ENCODE peak calls at places on chromosomes 12 and 14, in nine cellular contexts. One of them, this sample, is unnamed. For H3K36me3, the result is how much of the 10 kb centered on the place peaks cover.

GRCh38 chr14:23605931-23606585 is 27.5 kb upstream of the JPH4 start:
- DNase-seq in Peyer's patch: no peak
- DNase-seq in left ventricle myocardium inferior: no peak
- DNase-seq in SK-N-SH: no peak
- DNase-seq in Panc1: no peak
- DNase-seq in body of pancreas: no peak
- DNase-seq in pancreas: no peak
- DNase-seq in right atrium auricular region: no peak
- DNase-seq in psoas muscle: no peak
- DNase-seq in this sample: no peak

GRCh38 chr14:105087963-105088811 is 23.0 kb upstream of the GPR132 start:
- DNase-seq in left ventricle myocardium inferior: peak
- DNase-seq in Peyer's patch: peak
- DNase-seq in pancreas: peak
- DNase-seq in psoas muscle: no peak
- DNase-seq in Panc1: no peak
- DNase-seq in body of pancreas: peak
- DNase-seq in right atrium auricular region: no peak
- DNase-seq in SK-N-SH: peak
- DNase-seq in this sample: peak

GRCh38 chr12:24974216-24974615 is 25.3 kb upstream of the BCAT1 start:
- DNase-seq in Peyer's patch: no peak
- DNase-seq in psoas muscle: no peak
- DNase-seq in left ventricle myocardium inferior: no peak
- DNase-seq in body of pancreas: no peak
- DNase-seq in Panc1: no peak
- DNase-seq in SK-N-SH: no peak
- DNase-seq in right atrium auricular region: no peak
- DNase-seq in pancreas: no peak
- DNase-seq in this sample: no peak

GRCh38 chr12:66092559-66093269 is 37.8 kb downstream of the LLPH start:
- DNase-seq in right atrium auricular region: no peak
- DNase-seq in Panc1: no peak
- DNase-seq in left ventricle myocardium inferior: no peak
- DNase-seq in psoas muscle: no peak
- DNase-seq in body of pancreas: peak
- DNase-seq in pancreas: no peak
- DNase-seq in Peyer's patch: no peak
- DNase-seq in SK-N-SH: no peak
- DNase-seq in this sample: no peak

GRCh38 chr12:34392741-34393085 is 370.4 kb downstream of the ALG10 start:
- DNase-seq in SK-N-SH: no peak
- DNase-seq in pancreas: peak
- DNase-seq in Peyer's patch: peak
- DNase-seq in body of pancreas: no peak
- DNase-seq in right atrium auricular region: peak
- DNase-seq in Panc1: no peak
- DNase-seq in left ventricle myocardium inferior: peak
- DNase-seq in psoas muscle: no peak
- DNase-seq in this sample: no peak

GRCh38 chr12:66716522-66716921 is 37.6 kb upstream of the GRIP1 start:
- DNase-seq in SK-N-SH: no peak
- DNase-seq in right atrium auricular region: no peak
- DNase-seq in Peyer's patch: no peak
- DNase-seq in psoas muscle: no peak
- DNase-seq in Panc1: no peak
- DNase-seq in body of pancreas: no peak
- DNase-seq in left ventricle myocardium inferior: no peak
- DNase-seq in pancreas: no peak
- DNase-seq in this sample: no peak

GRCh38 chr12:95633049-95633545 is 81.8 kb upstream of the USP44 start:
- DNase-seq in Panc1: no peak
- DNase-seq in SK-N-SH: no peak
- DNase-seq in body of pancreas: peak
- DNase-seq in left ventricle myocardium inferior: no peak
- DNase-seq in right atrium auricular region: peak
- DNase-seq in psoas muscle: no peak
- DNase-seq in Peyer's patch: peak
- DNase-seq in pancreas: no peak
- DNase-seq in this sample: no peak

GRCh38 chr12:103676863-103677262 is 89.8 kb downstream of the STAB2 start:
- DNase-seq in SK-N-SH: no peak
- DNase-seq in left ventricle myocardium inferior: no peak
- DNase-seq in right atrium auricular region: no peak
- DNase-seq in pancreas: no peak
- DNase-seq in body of pancreas: no peak
- DNase-seq in Panc1: no peak
- DNase-seq in Peyer's patch: no peak
- DNase-seq in psoas muscle: no peak
- DNase-seq in this sample: no peak

GRCh38 chr12:132852496-132852895 is 23.8 kb upstream of the GOLGA3 start:
- DNase-seq in body of pancreas: no peak
- DNase-seq in psoas muscle: no peak
- DNase-seq in SK-N-SH: no peak
- DNase-seq in right atrium auricular region: no peak
- DNase-seq in pancreas: no peak
- DNase-seq in Panc1: no peak
- DNase-seq in Peyer's patch: no peak
- DNase-seq in left ventricle myocardium inferior: no peak
- DNase-seq in this sample: no peak

GRCh38 chr12:132858727-132859266 is 28.6 kb downstream of the CHFR start:
- DNase-seq in Peyer's patch: no peak
- DNase-seq in left ventricle myocardium inferior: no peak
- DNase-seq in SK-N-SH: no peak
- DNase-seq in Panc1: no peak
- DNase-seq in right atrium auricular region: no peak
- DNase-seq in body of pancreas: no peak
- DNase-seq in pancreas: no peak
- DNase-seq in psoas muscle: no peak
- DNase-seq in this sample: no peak

GRCh38 chr12:132861558-132861957 is 25.8 kb downstream of the CHFR start:
- DNase-seq in Panc1: no peak
- DNase-seq in left ventricle myocardium inferior: no peak
- DNase-seq in body of pancreas: no peak
- DNase-seq in Peyer's patch: no peak
- DNase-seq in pancreas: no peak
- DNase-seq in psoas muscle: no peak
- DNase-seq in SK-N-SH: no peak
- DNase-seq in right atrium auricular region: no peak
- DNase-seq in this sample: no peak

GRCh38 chr12:132853285-132854092 is 24.8 kb upstream of the GOLGA3 start:
- DNase-seq in psoas muscle: no peak
- DNase-seq in body of pancreas: no peak
- DNase-seq in Panc1: no peak
- DNase-seq in pancreas: no peak
- DNase-seq in SK-N-SH: no peak
- DNase-seq in Peyer's patch: no peak
- DNase-seq in left ventricle myocardium inferior: no peak
- DNase-seq in right atrium auricular region: no peak
- DNase-seq in this sample: no peak

GRCh38 chr12:132856581-132856980 is 27.9 kb upstream of the GOLGA3 start:
- DNase-seq in body of pancreas: no peak
- DNase-seq in left ventricle myocardium inferior: no peak
- DNase-seq in Peyer's patch: no peak
- DNase-seq in right atrium auricular region: no peak
- DNase-seq in Panc1: no peak
- DNase-seq in SK-N-SH: no peak
- DNase-seq in pancreas: no peak
- DNase-seq in psoas muscle: no peak
- DNase-seq in this sample: no peak
- H3K36me3 ChIP-seq in body of pancreas: half or more
- H3K36me3 ChIP-seq in left ventricle myocardium inferior: half or more
- H3K36me3 ChIP-seq in Peyer's patch: under half
- H3K36me3 ChIP-seq in right atrium auricular region: half or more
- H3K36me3 ChIP-seq in Panc1: under half
- H3K36me3 ChIP-seq in SK-N-SH: half or more
- H3K36me3 ChIP-seq in pancreas: half or more
- H3K36me3 ChIP-seq in psoas muscle: under half
- H3K36me3 ChIP-seq in this sample: half or more

GRCh38 chr12:40203060-40203430 is 21.8 kb upstream of the LRRK2 start:
- DNase-seq in pancreas: no peak
- DNase-seq in body of pancreas: no peak
- DNase-seq in left ventricle myocardium inferior: no peak
- DNase-seq in Peyer's patch: no peak
- DNase-seq in Panc1: no peak
- DNase-seq in SK-N-SH: no peak
- DNase-seq in psoas muscle: no peak
- DNase-seq in right atrium auricular region: no peak
- DNase-seq in this sample: no peak

GRCh38 chr12:40197590-40197989 is 27.2 kb upstream of the LRRK2 start:
- DNase-seq in left ventricle myocardium inferior: no peak
- DNase-seq in right atrium auricular region: no peak
- DNase-seq in SK-N-SH: no peak
- DNase-seq in pancreas: no peak
- DNase-seq in Panc1: no peak
- DNase-seq in body of pancreas: no peak
- DNase-seq in Peyer's patch: no peak
- DNase-seq in psoas muscle: no peak
- DNase-seq in this sample: no peak

GRCh38 chr12:40198601-40199000 is 26.2 kb upstream of the LRRK2 start:
- DNase-seq in left ventricle myocardium inferior: no peak
- DNase-seq in pancreas: no peak
- DNase-seq in psoas muscle: no peak
- DNase-seq in Panc1: no peak
- DNase-seq in right atrium auricular region: no peak
- DNase-seq in Peyer's patch: no peak
- DNase-seq in SK-N-SH: no peak
- DNase-seq in body of pancreas: no peak
- DNase-seq in this sample: no peak

GRCh38 chr12:40204337-40204736 is 20.5 kb upstream of the LRRK2 start:
- DNase-seq in body of pancreas: no peak
- DNase-seq in SK-N-SH: no peak
- DNase-seq in right atrium auricular region: no peak
- DNase-seq in pancreas: no peak
- DNase-seq in Panc1: no peak
- DNase-seq in psoas muscle: no peak
- DNase-seq in Peyer's patch: no peak
- DNase-seq in left ventricle myocardium inferior: no peak
- DNase-seq in this sample: no peak

DNA sequence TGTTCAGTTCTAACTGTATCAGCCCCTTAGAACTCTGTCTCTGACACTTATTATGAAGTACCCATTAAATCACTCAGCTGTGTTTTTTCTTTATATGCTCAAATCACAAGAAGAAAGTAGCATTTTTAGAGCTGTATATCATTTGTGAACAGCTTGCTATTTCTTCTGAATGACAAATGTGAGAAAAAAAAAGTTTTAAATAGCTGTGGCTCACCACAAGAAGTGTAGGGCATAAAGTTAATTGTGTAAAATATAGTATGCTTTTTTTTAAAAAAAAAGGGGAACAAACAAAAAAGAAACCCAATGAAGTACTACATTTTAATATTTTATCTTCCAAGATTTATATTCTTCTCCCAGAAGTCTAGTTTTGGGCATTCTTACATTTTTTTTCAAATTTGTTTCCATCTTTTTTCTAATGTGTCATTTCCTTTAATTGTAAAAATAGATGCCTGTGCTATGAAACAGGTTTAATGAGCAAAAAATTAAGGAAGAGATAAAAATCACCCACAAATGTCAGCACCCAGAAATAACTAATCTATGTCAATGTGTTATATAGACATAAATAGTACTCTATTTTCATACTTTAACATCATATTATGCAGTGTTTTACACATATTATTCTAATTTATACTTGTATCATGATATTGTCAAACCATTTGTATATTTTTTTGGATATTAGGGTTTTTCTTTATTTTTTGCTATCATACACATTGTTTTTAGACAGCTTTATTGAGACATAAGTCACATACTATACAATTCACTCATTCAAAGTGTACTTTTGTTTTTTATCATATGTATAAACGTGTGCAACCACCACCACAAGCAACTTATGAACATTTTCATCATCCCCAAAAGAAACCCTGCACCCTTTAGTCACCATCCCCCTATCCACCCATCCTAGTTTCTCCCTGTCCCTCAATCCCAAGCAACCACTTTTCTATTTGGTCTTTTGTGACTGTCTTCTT is 22.4 kb upstream of the LRRK2 start:
- DNase-seq in Panc1: no peak
- DNase-seq in body of pancreas: no peak
- DNase-seq in SK-N-SH: no peak
- DNase-seq in pancreas: no peak
- DNase-seq in left ventricle myocardium inferior: no peak
- DNase-seq in Peyer's patch: no peak
- DNase-seq in psoas muscle: no peak
- DNase-seq in right atrium auricular region: no peak
- DNase-seq in this sample: no peak
- H3K27ac ChIP-seq in Panc1: no peak
- H3K27ac ChIP-seq in body of pancreas: no peak
- H3K27ac ChIP-seq in SK-N-SH: no peak
- H3K27ac ChIP-seq in pancreas: no peak
- H3K27ac ChIP-seq in left ventricle myocardium inferior: no peak
- H3K27ac ChIP-seq in Peyer's patch: no peak
- H3K27ac ChIP-seq in psoas muscle: no peak
- H3K27ac ChIP-seq in right atrium auricular region: no peak
- H3K27ac ChIP-seq in this sample: no peak

DNA sequence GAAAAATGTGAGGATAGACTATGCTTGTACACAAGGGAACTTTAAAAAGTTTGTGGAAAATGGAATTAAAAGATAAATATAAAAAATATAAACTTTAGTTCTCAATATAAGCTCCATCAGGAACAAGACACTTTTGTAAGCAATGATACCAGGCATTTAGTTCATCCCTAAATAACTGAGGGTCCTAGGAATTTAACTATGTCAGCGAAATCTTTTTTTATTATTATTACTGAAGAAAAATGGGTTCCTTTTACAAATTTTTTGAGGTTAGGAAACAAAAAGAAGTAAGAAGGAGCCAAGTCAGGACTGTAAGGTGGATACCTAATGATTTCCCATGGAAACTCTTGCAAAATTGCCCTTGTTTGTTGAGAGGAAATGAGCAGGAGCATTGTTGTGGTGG is 102.8 kb downstream of the TRMT5 start:
- DNase-seq in left ventricle myocardium inferior: no peak
- DNase-seq in SK-N-SH: no peak
- DNase-seq in pancreas: no peak
- DNase-seq in Panc1: no peak
- DNase-seq in Peyer's patch: no peak
- DNase-seq in body of pancreas: no peak
- DNase-seq in right atrium auricular region: no peak
- DNase-seq in psoas muscle: no peak
- DNase-seq in this sample: no peak
- H3K36me3 ChIP-seq in left ventricle myocardium inferior: under half
- H3K36me3 ChIP-seq in SK-N-SH: under half
- H3K36me3 ChIP-seq in pancreas: under half
- H3K36me3 ChIP-seq in Panc1: under half
- H3K36me3 ChIP-seq in Peyer's patch: under half
- H3K36me3 ChIP-seq in body of pancreas: under half
- H3K36me3 ChIP-seq in right atrium auricular region: under half
- H3K36me3 ChIP-seq in psoas muscle: under half
- H3K36me3 ChIP-seq in this sample: under half

DNA sequence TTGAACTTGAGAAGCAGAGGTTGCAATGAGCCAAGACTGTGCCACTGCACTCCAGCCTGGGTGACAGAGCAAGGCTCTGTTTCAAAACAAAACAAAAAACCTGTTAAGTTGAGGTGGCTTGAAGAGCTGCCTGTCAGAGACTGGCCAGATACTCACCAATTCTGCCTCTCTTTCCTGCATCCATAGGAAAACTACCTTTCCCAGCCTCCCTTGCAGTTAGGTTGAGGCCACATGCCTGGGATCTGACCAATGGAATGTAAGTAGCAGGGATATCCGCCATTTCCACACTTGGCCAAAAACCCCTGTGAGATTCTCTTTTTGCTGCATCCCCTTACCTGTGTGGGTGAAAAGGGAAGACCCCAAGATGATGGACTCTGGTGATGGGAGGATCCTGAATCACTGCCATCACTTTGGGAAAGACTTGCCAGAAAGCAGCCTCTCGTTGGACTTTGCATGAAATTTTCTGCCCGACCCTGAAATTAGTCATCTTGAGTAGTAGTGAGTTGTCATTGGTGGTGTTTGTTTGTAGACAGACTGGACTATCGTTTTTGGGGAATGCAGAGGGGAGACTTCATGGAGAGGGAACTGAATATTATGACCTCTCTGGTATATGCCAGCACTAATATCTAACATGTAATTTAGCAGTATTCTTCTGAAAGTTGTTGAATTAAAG is 14.0 kb downstream of the GPR68 start:
- DNase-seq in SK-N-SH: no peak
- DNase-seq in Peyer's patch: no peak
- DNase-seq in psoas muscle: no peak
- DNase-seq in right atrium auricular region: no peak
- DNase-seq in body of pancreas: no peak
- DNase-seq in Panc1: no peak
- DNase-seq in left ventricle myocardium inferior: no peak
- DNase-seq in pancreas: no peak
- DNase-seq in this sample: no peak
- H3K27ac ChIP-seq in SK-N-SH: no peak
- H3K27ac ChIP-seq in Peyer's patch: peak
- H3K27ac ChIP-seq in psoas muscle: no peak
- H3K27ac ChIP-seq in right atrium auricular region: no peak
- H3K27ac ChIP-seq in body of pancreas: no peak
- H3K27ac ChIP-seq in Panc1: no peak
- H3K27ac ChIP-seq in left ventricle myocardium inferior: no peak
- H3K27ac ChIP-seq in pancreas: no peak
- H3K27ac ChIP-seq in this sample: peak

This sample was measured in CD4-positive, alpha-beta memory T cell.